ENCODE peak calls at places on chromosome 16, in four cellular contexts. C, Q, G and M are unnamed samples.

GRCh38 chr16:10093564-10093963 is 88.7 kb downstream of the GRIN2A start:
- DNase-seq in C (no peak), Q (peak; percentile 35), G (no peak), M (no peak)

GRCh38 chr16:1536601-1537000 is 3.1 kb downstream of the TMEM204 start:
- DNase-seq in C (no peak), Q (no peak), G (no peak), M (no peak)

GRCh38 chr16:68331879-68332410 is 21.1 kb downstream of the PRMT7 start:
- DNase-seq in C (no peak), Q (peak; percentile 80), G (no peak), M (no peak)

GRCh38 chr16:397736-398332 is 835 bp downstream of the NME4 start:
- DNase-seq in C (peak; percentile 86), Q (peak; percentile 91), G (no peak), M (peak; percentile 63)

GRCh38 chr16:10619271-10619849 is 39.0 kb upstream of the EMP2 start:
- DNase-seq in C (peak; percentile 74), Q (no peak), G (no peak), M (peak; percentile 52)

GRCh38 chr16:52293209-52293608 is 253.7 kb downstream of the TOX3 start:
- DNase-seq in C (no peak), Q (no peak), G (no peak), M (no peak)

GRCh38 chr16:12558641-12559040 is 245.0 kb downstream of the CPPED1 start:
- DNase-seq in C (no peak), Q (no peak), G (no peak), M (no peak)

GRCh38 chr16:56635441-56635967 is 3.0 kb upstream of the MT1A start:
- DNase-seq in C (no peak), Q (no peak), G (no peak), M (no peak)

GRCh38 chr16:2776500-2777139 is 460 bp downstream of the ELOB start:
- DNase-seq in C (no peak), Q (peak; percentile 31), G (no peak), M (no peak)

GRCh38 chr16:23302045-23302956 is at the start of gene SCNN1B:
- DNase-seq in C (no peak), Q (no peak), G (no peak), M (no peak)

GRCh38 chr16:49598386-49599170 is 225.0 kb downstream of the C16orf78 start:
- DNase-seq in C (no peak), Q (no peak), G (no peak), M (no peak)

GRCh38 chr16:66240088-66240487 is 126.4 kb upstream of the CDH5 start:
- DNase-seq in C (no peak), Q (no peak), G (no peak), M (no peak)

GRCh38 chr16:78275420-78275819 is 176.0 kb downstream of the WWOX start:
- DNase-seq in C (no peak), Q (no peak), G (no peak), M (no peak)

GRCh38 chr16:75208242-75208825 is 1.4 kb upstream of the CTRB2 start:
- DNase-seq in C (no peak), Q (no peak), G (no peak), M (no peak)

GRCh38 chr16:29738514-29738913 is 7.3 kb downstream of the C16orf54 start:
- DNase-seq in C (no peak), Q (no peak), G (no peak), M (peak; percentile 15)

GRCh38 chr16:9258423-9259051 is 167.1 kb downstream of the HAPSTR1 start:
- DNase-seq in C (peak; percentile 32), Q (no peak), G (peak; percentile 1), M (peak; percentile 9)

GRCh38 chr16:77211880-77212735 is 12.9 kb downstream of the SYCE1L start:
- DNase-seq in C (peak; percentile 38), Q (peak; percentile 46), G (no peak), M (peak; percentile 56)

GRCh38 chr16:3074860-3075545 is 9.6 kb downstream of the IL32 start:
- DNase-seq in C (peak; percentile 34), Q (no peak), G (no peak), M (no peak)

GRCh38 chr16:583815-584591 is 5.9 kb upstream of the RAB40C start:
- DNase-seq in C (peak; percentile 33), Q (no peak), G (no peak), M (no peak)

GRCh38 chr16:74626741-74627416 is 20.0 kb upstream of the GLG1 start:
- DNase-seq in C (no peak), Q (no peak), G (no peak), M (no peak)

GRCh38 chr16:50769-51591 is 2.4 kb downstream of the POLR3K start:
- DNase-seq in C (no peak), Q (no peak), G (no peak), M (no peak)

GRCh38 chr16:3431779-3432219 is 11.5 kb downstream of the ZNF597 start:
- DNase-seq in C (peak; percentile 71), Q (no peak), G (no peak), M (no peak)

GRCh38 chr16:84117482-84117843 is 721 bp upstream of the MBTPS1 start:
- DNase-seq in C (no peak), Q (peak; percentile 63), G (no peak), M (peak; percentile 29)

GRCh38 chr16:20241321-20241720 is 86.0 kb downstream of the GP2 start:
- DNase-seq in C (no peak), Q (no peak), G (no peak), M (no peak)

GRCh38 chr16:65463652-65464260 is 341.9 kb upstream of the CDH11 start:
- DNase-seq in C (no peak), Q (no peak), G (no peak), M (no peak)

GRCh38 chr16:79339863-79340262 is 260.7 kb downstream of the MAF start:
- DNase-seq in C (no peak), Q (no peak), G (peak; percentile 11), M (no peak)

GRCh38 chr16:88892065-88892464 is 25.6 kb upstream of the PABPN1L start:
- DNase-seq in C (no peak), Q (no peak), G (no peak), M (no peak)

GRCh38 chr16:7270823-7271222 is 61.8 kb upstream of the RBFOX1 start:
- DNase-seq in C (no peak), Q (no peak), G (no peak), M (no peak)

GRCh38 chr16:11100239-11100750 is 155.7 kb downstream of the SOCS1 start:
- DNase-seq in C (peak; percentile 68), Q (peak; percentile 98), G (peak; percentile 72), M (no peak)

GRCh38 chr16:23334950-23335349 is 32.8 kb downstream of the SCNN1B start:
- DNase-seq in C (no peak), Q (no peak), G (no peak), M (no peak)

GRCh38 chr16:85571813-85572619 is 41.1 kb upstream of the GSE1 start:
- DNase-seq in C (peak; percentile 56), Q (no peak), G (no peak), M (no peak)
- H3K4me3 ChIP-seq in C (no peak overlapping the region), Q (no peak overlapping the region), G (no peak overlapping the region), M (no peak overlapping the region)

GRCh38 chr16:5003211-5003610 is 30.5 kb downstream of the NAGPA start:
- DNase-seq in C (peak; percentile 27), Q (no peak), G (no peak), M (no peak)
- H3K4me3 ChIP-seq in C (peak overlapping the region; percentile 2), Q (no peak overlapping the region), G (no peak overlapping the region), M (no peak overlapping the region)

GRCh38 chr16:51149721-51150158 is 1.3 kb downstream of the SALL1 start:
- DNase-seq in C (no peak), Q (peak; percentile 25), G (no peak), M (no peak)

GRCh38 chr16:51148674-51149228 is 2.3 kb downstream of the SALL1 start:
- DNase-seq in C (no peak), Q (peak; percentile 51), G (no peak), M (no peak)

GRCh38 chr16:51147776-51148673 is 3.0 kb downstream of the SALL1 start:
- DNase-seq in C (no peak), Q (peak; percentile 60), G (no peak), M (no peak)

GRCh38 chr16:51150159-51150893 is 744 bp downstream of the SALL1 start:
- DNase-seq in C (no peak), Q (no peak), G (no peak), M (no peak)

GRCh38 chr16:51149251-51149661 is 1.8 kb downstream of the SALL1 start:
- DNase-seq in C (no peak), Q (peak; percentile 58), G (no peak), M (no peak)
- H3K4me3 ChIP-seq in C (peak overlapping the region; percentile 62), Q (peak overlapping the region; percentile 82), G (no peak overlapping the region), M (no peak overlapping the region)

GRCh38 chr16:81164481-81164880 is 68.3 kb upstream of the GCSH start:
- DNase-seq in C (no peak), Q (no peak), G (no peak), M (no peak)

GRCh38 chr16:81165411-81166097 is 69.4 kb upstream of the GCSH start:
- DNase-seq in C (no peak), Q (no peak), G (no peak), M (no peak)

GRCh38 chr16:81166417-81167300 is 70.5 kb upstream of the GCSH start:
- DNase-seq in C (no peak), Q (no peak), G (no peak), M (no peak)

GRCh38 chr16:81163671-81164070 is 67.5 kb upstream of the GCSH start:
- DNase-seq in C (no peak), Q (no peak), G (no peak), M (no peak)

DNA sequence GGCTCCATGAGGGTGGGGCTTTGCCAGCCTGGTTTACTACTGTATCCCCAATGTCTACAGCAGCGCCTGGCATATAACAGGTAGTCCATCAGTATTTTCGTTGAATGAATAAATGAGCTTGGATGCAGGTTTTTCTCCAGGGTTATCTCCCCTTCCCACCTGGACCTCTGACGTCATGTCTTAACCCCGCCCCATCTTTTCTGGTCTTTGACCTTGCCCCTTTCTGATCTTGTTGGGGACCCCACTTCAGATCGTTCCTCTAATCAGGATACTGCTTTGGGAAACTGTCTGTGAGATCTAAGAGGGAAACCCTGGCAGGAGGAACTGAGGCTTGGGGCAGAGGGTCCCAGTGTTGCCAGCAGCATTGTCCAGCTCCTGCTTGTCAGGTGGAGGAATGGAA is 68.8 kb upstream of the GCSH start:
- DNase-seq in C (no peak), Q (no peak), G (no peak), M (no peak)
- H3K4me3 ChIP-seq in C (no peak overlapping the region), Q (no peak overlapping the region), G (no peak overlapping the region), M (no peak overlapping the region)

GRCh38 chr16:54654429-54654828 is 276.2 kb upstream of the IRX5 start:
- DNase-seq in C (no peak), Q (no peak), G (no peak), M (no peak)

GRCh38 chr16:54649846-54650245 is 280.8 kb upstream of the IRX5 start:
- DNase-seq in C (no peak), Q (peak; percentile 20), G (no peak), M (no peak)

GRCh38 chr16:54651851-54652770 is 278.6 kb upstream of the IRX5 start:
- DNase-seq in C (no peak), Q (no peak), G (no peak), M (peak; percentile 82)

GRCh38 chr16:54648575-54648974 is 282.1 kb upstream of the IRX5 start:
- DNase-seq in C (no peak), Q (no peak), G (no peak), M (peak; percentile 72)

GRCh38 chr16:54651440-54651839 is 279.2 kb upstream of the IRX5 start:
- DNase-seq in C (no peak), Q (no peak), G (no peak), M (no peak)
- H3K4me3 ChIP-seq in C (no peak overlapping the region), Q (no peak overlapping the region), G (no peak overlapping the region), M (no peak overlapping the region)

DNA sequence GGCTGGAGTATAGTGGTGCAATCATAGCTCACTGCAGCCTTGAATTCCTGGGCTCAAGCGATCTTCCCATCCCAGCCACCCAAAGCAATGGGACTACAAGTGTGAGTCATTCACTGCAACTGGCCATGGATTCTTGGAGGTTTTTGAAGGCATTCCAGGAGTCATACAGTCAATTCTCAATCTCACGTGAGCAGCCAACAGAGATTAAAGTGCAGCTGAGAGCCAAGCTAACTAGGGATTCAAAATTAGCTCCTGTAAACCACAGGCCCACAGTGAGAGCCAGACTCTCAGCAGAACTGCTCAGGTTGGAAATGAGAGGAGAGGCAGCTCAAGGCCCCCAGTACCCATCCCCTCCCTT is 30.2 kb downstream of the XPO6 start:
- DNase-seq in C (peak; percentile 34), Q (peak; percentile 96), G (peak; percentile 95), M (peak; percentile 82)
- H3K4me3 ChIP-seq in C (no peak overlapping the region), Q (peak overlapping the region; percentile 36), G (no peak overlapping the region), M (no peak overlapping the region)